ENCODE peak calls at places on chromosome 16, in nine cellular contexts. One of them, this sample, is unnamed.

GRCh38 chr16:52496051-52496876 is 50.7 kb downstream of the TOX3 start:
- DNase-seq in A172: no peak
- DNase-seq in AG09309: no peak
- DNase-seq in activated CD4-positive, alpha-beta T cell treated with anti-CD3 and anti-CD28 coated beads for 24 hours: no peak
- DNase-seq in GM03348: no peak
- DNase-seq in BE2C: no peak
- DNase-seq in OCI-M1: no peak
- DNase-seq in stimulated activated CD8-positive, alpha-beta memory T cell treated with anti-CD3 and anti-CD28 coated beads, Interleukin-2, amount 100 ng/mL, for 1 hour: no peak
- DNase-seq in tibial artery: no peak
- DNase-seq in this sample: no peak

GRCh38 chr16:89615176-89615575 is 1.7 kb downstream of the DPEP1 start:
- DNase-seq in A172: no peak
- DNase-seq in AG09309: no peak
- DNase-seq in activated CD4-positive, alpha-beta T cell treated with anti-CD3 and anti-CD28 coated beads for 24 hours: no peak
- DNase-seq in GM03348: no peak
- DNase-seq in BE2C: no peak
- DNase-seq in OCI-M1: no peak
- DNase-seq in stimulated activated CD8-positive, alpha-beta memory T cell treated with anti-CD3 and anti-CD28 coated beads, Interleukin-2, amount 100 ng/mL, for 1 hour: no peak
- DNase-seq in tibial artery: no peak
- DNase-seq in this sample: no peak

GRCh38 chr16:5560084-5560483 is 462.5 kb upstream of the EEF2KMT start:
- DNase-seq in A172: no peak
- DNase-seq in AG09309: no peak
- DNase-seq in activated CD4-positive, alpha-beta T cell treated with anti-CD3 and anti-CD28 coated beads for 24 hours: no peak
- DNase-seq in GM03348: no peak
- DNase-seq in BE2C: no peak
- DNase-seq in OCI-M1: no peak
- DNase-seq in stimulated activated CD8-positive, alpha-beta memory T cell treated with anti-CD3 and anti-CD28 coated beads, Interleukin-2, amount 100 ng/mL, for 1 hour: no peak
- DNase-seq in tibial artery: no peak
- DNase-seq in this sample: peak

GRCh38 chr16:69595127-69596036 is 29.6 kb downstream of the NFAT5 start:
- DNase-seq in A172: no peak
- DNase-seq in AG09309: no peak
- DNase-seq in activated CD4-positive, alpha-beta T cell treated with anti-CD3 and anti-CD28 coated beads for 24 hours: no peak
- DNase-seq in GM03348: no peak
- DNase-seq in BE2C: no peak
- DNase-seq in OCI-M1: peak
- DNase-seq in stimulated activated CD8-positive, alpha-beta memory T cell treated with anti-CD3 and anti-CD28 coated beads, Interleukin-2, amount 100 ng/mL, for 1 hour: no peak
- DNase-seq in tibial artery: no peak
- DNase-seq in this sample: peak

GRCh38 chr16:11634307-11634706 is 33.9 kb upstream of the SNN start:
- DNase-seq in A172: no peak
- DNase-seq in AG09309: no peak
- DNase-seq in activated CD4-positive, alpha-beta T cell treated with anti-CD3 and anti-CD28 coated beads for 24 hours: no peak
- DNase-seq in GM03348: no peak
- DNase-seq in BE2C: no peak
- DNase-seq in OCI-M1: peak
- DNase-seq in stimulated activated CD8-positive, alpha-beta memory T cell treated with anti-CD3 and anti-CD28 coated beads, Interleukin-2, amount 100 ng/mL, for 1 hour: no peak
- DNase-seq in tibial artery: no peak
- DNase-seq in this sample: no peak

GRCh38 chr16:81956213-81956948 is 54.9 kb downstream of the SDR42E1 start:
- DNase-seq in A172: no peak
- DNase-seq in AG09309: peak
- DNase-seq in activated CD4-positive, alpha-beta T cell treated with anti-CD3 and anti-CD28 coated beads for 24 hours: no peak
- DNase-seq in GM03348: peak
- DNase-seq in BE2C: no peak
- DNase-seq in OCI-M1: no peak
- DNase-seq in stimulated activated CD8-positive, alpha-beta memory T cell treated with anti-CD3 and anti-CD28 coated beads, Interleukin-2, amount 100 ng/mL, for 1 hour: no peak
- DNase-seq in tibial artery: no peak
- DNase-seq in this sample: no peak

GRCh38 chr16:53626161-53626560 is 77.5 kb downstream of the RPGRIP1L start:
- DNase-seq in A172: no peak
- DNase-seq in AG09309: no peak
- DNase-seq in activated CD4-positive, alpha-beta T cell treated with anti-CD3 and anti-CD28 coated beads for 24 hours: no peak
- DNase-seq in GM03348: no peak
- DNase-seq in BE2C: no peak
- DNase-seq in OCI-M1: no peak
- DNase-seq in stimulated activated CD8-positive, alpha-beta memory T cell treated with anti-CD3 and anti-CD28 coated beads, Interleukin-2, amount 100 ng/mL, for 1 hour: no peak
- DNase-seq in tibial artery: no peak
- DNase-seq in this sample: no peak

GRCh38 chr16:8966781-8967436 is 3.2 kb upstream of the USP7 start:
- DNase-seq in A172: no peak
- DNase-seq in AG09309: no peak
- DNase-seq in activated CD4-positive, alpha-beta T cell treated with anti-CD3 and anti-CD28 coated beads for 24 hours: no peak
- DNase-seq in GM03348: no peak
- DNase-seq in BE2C: no peak
- DNase-seq in OCI-M1: peak
- DNase-seq in stimulated activated CD8-positive, alpha-beta memory T cell treated with anti-CD3 and anti-CD28 coated beads, Interleukin-2, amount 100 ng/mL, for 1 hour: no peak
- DNase-seq in tibial artery: no peak
- DNase-seq in this sample: no peak

GRCh38 chr16:3520398-3520797 is 19.6 kb downstream of the CLUAP1 start:
- DNase-seq in A172: peak
- DNase-seq in AG09309: peak
- DNase-seq in activated CD4-positive, alpha-beta T cell treated with anti-CD3 and anti-CD28 coated beads for 24 hours: no peak
- DNase-seq in GM03348: peak
- DNase-seq in BE2C: no peak
- DNase-seq in OCI-M1: no peak
- DNase-seq in stimulated activated CD8-positive, alpha-beta memory T cell treated with anti-CD3 and anti-CD28 coated beads, Interleukin-2, amount 100 ng/mL, for 1 hour: no peak
- DNase-seq in tibial artery: no peak
- DNase-seq in this sample: no peak

GRCh38 chr16:57513371-57514102 is 22.8 kb downstream of the CCDC102A start:
- DNase-seq in A172: no peak
- DNase-seq in AG09309: no peak
- DNase-seq in activated CD4-positive, alpha-beta T cell treated with anti-CD3 and anti-CD28 coated beads for 24 hours: no peak
- DNase-seq in GM03348: no peak
- DNase-seq in BE2C: no peak
- DNase-seq in OCI-M1: no peak
- DNase-seq in stimulated activated CD8-positive, alpha-beta memory T cell treated with anti-CD3 and anti-CD28 coated beads, Interleukin-2, amount 100 ng/mL, for 1 hour: no peak
- DNase-seq in tibial artery: no peak
- DNase-seq in this sample: peak

GRCh38 chr16:64974381-64974780 is 147.5 kb downstream of the CDH11 start:
- DNase-seq in A172: no peak
- DNase-seq in AG09309: no peak
- DNase-seq in activated CD4-positive, alpha-beta T cell treated with anti-CD3 and anti-CD28 coated beads for 24 hours: no peak
- DNase-seq in GM03348: no peak
- DNase-seq in BE2C: no peak
- DNase-seq in OCI-M1: no peak
- DNase-seq in stimulated activated CD8-positive, alpha-beta memory T cell treated with anti-CD3 and anti-CD28 coated beads, Interleukin-2, amount 100 ng/mL, for 1 hour: no peak
- DNase-seq in tibial artery: no peak
- DNase-seq in this sample: no peak

GRCh38 chr16:2753523-2754020 is 1.1 kb downstream of the SRRM2 start:
- DNase-seq in A172: no peak
- DNase-seq in AG09309: no peak
- DNase-seq in activated CD4-positive, alpha-beta T cell treated with anti-CD3 and anti-CD28 coated beads for 24 hours: no peak
- DNase-seq in GM03348: peak
- DNase-seq in BE2C: no peak
- DNase-seq in OCI-M1: peak
- DNase-seq in stimulated activated CD8-positive, alpha-beta memory T cell treated with anti-CD3 and anti-CD28 coated beads, Interleukin-2, amount 100 ng/mL, for 1 hour: no peak
- DNase-seq in tibial artery: no peak
- DNase-seq in this sample: peak

GRCh38 chr16:49750341-49751011 is 105.4 kb downstream of the ZNF423 start:
- DNase-seq in A172: no peak
- DNase-seq in AG09309: no peak
- DNase-seq in activated CD4-positive, alpha-beta T cell treated with anti-CD3 and anti-CD28 coated beads for 24 hours: no peak
- DNase-seq in GM03348: no peak
- DNase-seq in BE2C: peak
- DNase-seq in OCI-M1: no peak
- DNase-seq in stimulated activated CD8-positive, alpha-beta memory T cell treated with anti-CD3 and anti-CD28 coated beads, Interleukin-2, amount 100 ng/mL, for 1 hour: no peak
- DNase-seq in tibial artery: no peak
- DNase-seq in this sample: peak

GRCh38 chr16:20676268-20676828 is 21.1 kb downstream of the ACSM1 start:
- DNase-seq in A172: no peak
- DNase-seq in AG09309: no peak
- DNase-seq in activated CD4-positive, alpha-beta T cell treated with anti-CD3 and anti-CD28 coated beads for 24 hours: no peak
- DNase-seq in GM03348: no peak
- DNase-seq in BE2C: no peak
- DNase-seq in OCI-M1: peak
- DNase-seq in stimulated activated CD8-positive, alpha-beta memory T cell treated with anti-CD3 and anti-CD28 coated beads, Interleukin-2, amount 100 ng/mL, for 1 hour: no peak
- DNase-seq in tibial artery: no peak
- DNase-seq in this sample: no peak

This sample was measured in kidney tubule cell.